ENCODE peak calls at places on chromosome 4, in ten cellular contexts. J is brain microvascular endothelial cell, D is HepG2, V is pancreas, E is neural crest cell, Z is mesothelial cell of epicardium, C is PC-9, P is PC-3, I is ovary, Q is AG09309. K is an unnamed sample.
A peak's percentile ranks its signal among the peaks of the same experiment; 100 is the strongest.

GRCh38 chr4:17544205-17544604 is 29.2 kb downstream of the CLRN2 start:
- DNase-seq in Q (no peak), V (no peak), C (peak; percentile 46), I (no peak), E (peak; percentile 14), J (no peak), D (peak; percentile 98), P (peak; percentile 42), Z (no peak), K (no peak)

GRCh38 chr4:20532871-20533870 is 167.1 kb upstream of the PACRGL start:
- DNase-seq in J (peak; percentile 7), E (no peak), V (no peak), P (peak; percentile 60), Q (peak; percentile 81), C (no peak), D (no peak), Z (no peak), I (no peak), K (no peak)

GRCh38 chr4:127936974-127937373 is 28.0 kb downstream of the MFSD8 start:
- DNase-seq in I (no peak), Q (peak; percentile 14), J (peak; percentile 4), Z (no peak), C (no peak), D (no peak), V (no peak), E (no peak), P (peak; percentile 21), K (no peak)

GRCh38 chr4:101961144-101961543 is 170.6 kb downstream of the BANK1 start:
- DNase-seq in J (peak; percentile 39), E (no peak), Q (no peak), Z (no peak), V (no peak), D (no peak), C (no peak), I (no peak), P (no peak), K (no peak)

GRCh38 chr4:143721317-143721716 is 20.8 kb upstream of the FREM3 start:
- DNase-seq in I (no peak), V (no peak), D (no peak), J (no peak), P (no peak), Q (no peak), Z (no peak), C (no peak), E (no peak), K (no peak)

GRCh38 chr4:39181520-39181904 is 817 bp upstream of the WDR19 start:
- DNase-seq in Q (no peak), I (no peak), D (no peak), P (no peak), C (no peak), E (no peak), J (no peak), V (no peak), Z (no peak), K (no peak)

GRCh38 chr4:23857353-23857752 is 32.5 kb downstream of the PPARGC1A start:
- DNase-seq in J (peak; percentile 3), E (no peak), D (peak; percentile 49), Z (no peak), I (no peak), Q (peak; percentile 7), C (no peak), V (no peak), P (no peak), K (no peak)

GRCh38 chr4:23614284-23614892 is 275.5 kb downstream of the PPARGC1A start:
- DNase-seq in E (no peak), C (no peak), P (peak; percentile 43), Z (no peak), I (no peak), V (no peak), J (no peak), Q (no peak), D (peak; percentile 50), K (no peak)

GRCh38 chr4:84150177-84150576 is 348.9 kb downstream of the NKX6-1 start:
- DNase-seq in C (no peak), P (no peak), J (no peak), V (no peak), I (no peak), E (no peak), Z (no peak), D (no peak), Q (no peak), K (no peak)

GRCh38 chr4:84146300-84146942 is 352.7 kb downstream of the NKX6-1 start:
- DNase-seq in Q (no peak), E (no peak), Z (no peak), J (no peak), P (no peak), C (no peak), D (no peak), V (no peak), I (no peak), K (no peak)

GRCh38 chr4:84151574-84151973 is 347.5 kb downstream of the NKX6-1 start:
- DNase-seq in I (no peak), E (no peak), C (no peak), J (no peak), Z (no peak), Q (no peak), P (peak; percentile 44), V (no peak), D (no peak), K (no peak)
- TF ChIP-seq CTCF in I (no peak), E (no peak), C (no peak), J (no peak), Z (no peak), Q (no peak), P (peak; percentile 50), V (no peak), D (peak; percentile 37), K (no peak)

DNA sequence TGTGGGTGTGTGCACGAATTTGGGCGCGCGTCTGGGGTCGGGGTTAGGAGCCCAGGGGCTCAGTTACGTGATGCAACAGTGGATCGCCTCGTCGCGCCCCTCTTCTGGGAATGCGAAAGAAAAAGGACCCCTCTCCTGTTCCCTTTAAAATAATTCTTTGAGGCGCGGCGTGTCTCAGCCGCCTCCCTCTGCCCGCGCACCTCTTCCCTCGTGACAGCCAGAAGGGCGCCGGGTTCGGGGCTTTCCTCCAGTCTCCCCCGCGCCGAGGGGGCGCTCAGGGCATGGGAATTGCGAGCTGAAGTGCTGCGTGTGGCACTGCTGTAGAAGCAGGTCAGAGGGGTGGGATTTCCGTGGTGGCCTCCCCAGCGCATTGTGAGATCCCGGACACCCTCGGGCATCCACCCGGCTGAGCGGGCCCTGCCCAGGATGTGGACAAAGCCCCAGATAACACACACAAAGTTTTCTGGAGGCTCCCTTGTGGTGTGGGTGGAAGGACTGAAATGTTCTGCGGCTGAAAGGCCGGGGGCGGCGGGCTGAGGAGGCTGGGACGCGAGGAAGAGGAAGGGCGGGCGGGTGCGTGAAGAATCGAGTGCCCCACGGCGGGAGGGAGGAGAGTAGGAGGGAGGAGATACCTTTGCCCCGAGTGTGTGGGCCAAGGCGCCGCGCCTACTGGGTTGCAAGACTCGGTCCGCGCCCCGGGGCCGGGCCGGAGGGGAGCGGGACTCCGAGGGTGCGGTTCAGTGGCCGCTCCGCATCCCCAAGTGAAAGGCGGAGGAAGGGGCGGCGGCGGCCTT is 697 bp downstream of the SEPTIN11 start:
- DNase-seq in C (no peak), D (peak; percentile 25), V (peak; percentile 78), J (no peak), P (peak; percentile 16), E (peak; percentile 45), Z (peak; percentile 65), Q (no peak), I (peak; percentile 45), K (no peak)
- TF ChIP-seq CTCF in C (no peak), D (peak; percentile 57), V (no peak), J (peak; percentile 7), P (no peak), E (no peak), Z (no peak), Q (no peak), I (no peak), K (peak; percentile 21)

DNA sequence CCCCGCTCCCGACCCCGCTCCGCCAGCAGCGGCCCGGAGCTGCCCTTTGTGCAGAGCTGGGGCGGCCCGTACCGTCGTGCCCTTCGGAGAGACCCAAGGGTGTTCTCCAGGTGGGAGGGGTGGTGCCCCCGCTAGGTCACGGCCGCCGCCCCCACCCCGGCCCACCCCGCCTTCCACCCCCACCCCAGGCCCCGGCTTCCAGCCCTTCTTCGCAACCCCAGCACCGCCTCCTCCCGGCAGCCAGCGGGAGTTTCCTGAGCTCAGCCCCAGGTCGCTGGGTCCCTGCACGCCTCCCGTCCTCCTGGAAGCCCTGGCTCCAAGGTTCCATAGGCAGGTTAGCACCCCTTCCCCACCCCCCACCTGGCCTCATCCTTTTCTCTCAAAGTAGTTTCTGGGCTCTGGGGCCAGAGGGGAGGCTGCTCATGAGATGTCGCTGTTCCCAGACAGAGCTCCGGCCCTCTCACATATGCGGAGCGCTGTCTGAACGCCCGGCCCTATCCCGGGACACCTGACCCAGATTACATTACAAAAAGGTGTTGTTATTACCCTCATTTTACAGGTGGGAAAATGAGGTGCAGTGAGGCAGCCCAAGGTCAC is 25.2 kb upstream of the FGFR3 start:
- DNase-seq in Z (no peak), Q (no peak), V (no peak), D (peak; percentile 76), C (no peak), P (no peak), I (no peak), E (peak; percentile 60), J (no peak), K (no peak)
- TF ChIP-seq CTCF in Z (no peak), Q (peak; percentile 42), V (peak; percentile 12), D (peak; percentile 71), C (peak; percentile 40), P (no peak), I (no peak), E (peak; percentile 61), J (peak; percentile 66), K (peak; percentile 52)

DNA sequence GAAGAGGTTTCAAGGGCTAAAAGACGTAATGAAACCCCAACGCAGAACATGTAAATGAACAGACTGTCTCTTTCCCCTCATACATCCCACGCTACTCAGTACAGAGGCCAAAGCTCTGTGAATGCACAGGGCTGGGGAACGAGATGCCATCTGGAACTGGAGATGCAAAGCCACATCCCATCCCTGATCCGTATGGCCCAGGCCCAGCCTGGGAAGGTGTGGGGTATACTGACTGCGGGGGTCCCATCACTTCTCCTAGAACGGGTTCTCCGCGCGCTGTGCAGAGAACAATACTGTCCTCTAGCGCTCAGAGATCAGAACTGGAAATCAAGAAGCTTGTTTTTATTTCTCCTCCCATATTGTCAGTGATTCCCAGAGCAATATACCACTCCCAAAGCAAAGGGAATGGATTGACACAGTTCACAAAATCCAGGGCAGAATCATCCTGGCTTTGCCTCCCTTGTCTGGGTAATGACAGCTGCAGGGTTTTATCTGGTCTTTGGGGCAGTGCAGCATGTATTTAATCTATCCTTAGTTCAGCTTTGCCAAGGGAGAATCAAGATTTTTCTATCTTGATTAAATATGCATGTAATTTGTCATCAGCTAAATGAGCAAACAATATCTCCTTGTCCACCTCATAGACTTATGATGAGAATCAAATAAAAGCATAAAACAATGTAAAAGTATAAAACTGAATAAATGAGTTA is 47.3 kb upstream of the TLR3 start:
- DNase-seq in E (peak; percentile 36), P (peak; percentile 44), J (peak; percentile 69), D (peak; percentile 30), C (no peak), Z (peak; percentile 48), V (no peak), I (peak; percentile 23), Q (no peak), K (peak; percentile 82)
- TF ChIP-seq CTCF in E (peak; percentile 88), P (peak; percentile 80), J (peak; percentile 93), D (peak; percentile 87), C (peak; percentile 58), Z (peak; percentile 55), V (peak; percentile 60), I (peak; percentile 68), Q (peak; percentile 98), K (peak; percentile 94)

DNA sequence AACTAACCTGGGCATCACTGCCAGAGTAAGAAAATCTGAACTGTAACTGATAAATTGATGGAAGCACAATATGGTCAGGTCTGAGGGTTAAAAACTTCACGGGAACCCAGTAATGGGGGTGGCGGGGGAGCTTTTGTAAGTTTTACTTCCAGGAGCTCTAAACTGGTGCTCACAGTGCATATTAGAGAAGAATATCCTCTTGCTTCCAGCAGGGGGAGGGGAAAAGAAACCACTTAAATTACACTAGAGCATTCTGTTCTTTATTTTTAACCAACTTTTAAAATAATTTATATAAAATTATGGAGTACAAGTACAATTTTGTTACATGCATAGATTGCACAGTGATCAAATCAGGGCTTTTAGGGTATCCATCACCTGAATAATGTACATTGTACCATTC is 33.7 kb downstream of the WDR17 start:
- DNase-seq in Q (no peak), J (no peak), E (no peak), C (no peak), V (no peak), P (no peak), D (no peak), Z (no peak), I (no peak), K (no peak)
- TF ChIP-seq CTCF in Q (peak; percentile 21), J (peak; percentile 25), E (peak; percentile 47), C (peak; percentile 14), V (no peak), P (peak; percentile 26), D (no peak), Z (no peak), I (no peak), K (peak; percentile 22)

K was measured in osteocyte.